ENCODE peak calls at places on chromosomes 11 and 22, in five cellular contexts. One of them, this sample, is unnamed.

GRCh38 chr22:23085785-23086184 is 15.5 kb downstream of the GNAZ start:
- DNase-seq in putamen: no peak
- DNase-seq in kidney tubule cell: no peak
- DNase-seq in dorsolateral prefrontal cortex: no peak
- DNase-seq in stomach: no peak
- DNase-seq in this sample: no peak

GRCh38 chr11:63609536-63609935 is 4.7 kb downstream of the PLAAT3 start:
- DNase-seq in putamen: peak
- DNase-seq in kidney tubule cell: peak
- DNase-seq in dorsolateral prefrontal cortex: peak
- DNase-seq in stomach: peak
- DNase-seq in this sample: peak

GRCh38 chr11:110349109-110349996 is 52.9 kb upstream of the RDX start:
- DNase-seq in putamen: no peak
- DNase-seq in kidney tubule cell: peak
- DNase-seq in dorsolateral prefrontal cortex: no peak
- DNase-seq in stomach: no peak
- DNase-seq in this sample: no peak

GRCh38 chr11:13720940-13721339 is 52.5 kb downstream of the FAR1 start:
- DNase-seq in putamen: no peak
- DNase-seq in kidney tubule cell: peak
- DNase-seq in dorsolateral prefrontal cortex: no peak
- DNase-seq in stomach: no peak
- DNase-seq in this sample: no peak

GRCh38 chr11:10350341-10350740 is 45.5 kb downstream of the ADM start:
- DNase-seq in putamen: no peak
- DNase-seq in kidney tubule cell: peak
- DNase-seq in dorsolateral prefrontal cortex: no peak
- DNase-seq in stomach: no peak
- DNase-seq in this sample: no peak

GRCh38 chr11:77085652-77086051 is 17.0 kb upstream of the OMP start:
- DNase-seq in putamen: no peak
- DNase-seq in kidney tubule cell: no peak
- DNase-seq in dorsolateral prefrontal cortex: peak
- DNase-seq in stomach: peak
- DNase-seq in this sample: no peak

GRCh38 chr11:62438641-62439040 is 19.8 kb downstream of the SCGB1A1 start:
- DNase-seq in putamen: no peak
- DNase-seq in kidney tubule cell: no peak
- DNase-seq in dorsolateral prefrontal cortex: no peak
- DNase-seq in stomach: no peak
- DNase-seq in this sample: no peak

GRCh38 chr11:133790995-133791394 is 54.3 kb downstream of the SPATA19 start:
- DNase-seq in putamen: no peak
- DNase-seq in kidney tubule cell: no peak
- DNase-seq in dorsolateral prefrontal cortex: no peak
- DNase-seq in stomach: no peak
- DNase-seq in this sample: no peak

GRCh38 chr11:10550988-10551657 is 10.1 kb upstream of the RNF141 start:
- DNase-seq in putamen: no peak
- DNase-seq in kidney tubule cell: no peak
- DNase-seq in dorsolateral prefrontal cortex: no peak
- DNase-seq in stomach: no peak
- DNase-seq in this sample: no peak

GRCh38 chr22:40147388-40148176 is 30.1 kb upstream of the TNRC6B start:
- DNase-seq in putamen: no peak
- DNase-seq in kidney tubule cell: no peak
- DNase-seq in dorsolateral prefrontal cortex: no peak
- DNase-seq in stomach: no peak
- DNase-seq in this sample: no peak

GRCh38 chr11:68432874-68433273 is 27.7 kb upstream of the PPP6R3 start:
- DNase-seq in putamen: no peak
- DNase-seq in kidney tubule cell: no peak
- DNase-seq in dorsolateral prefrontal cortex: no peak
- DNase-seq in stomach: no peak
- DNase-seq in this sample: no peak

GRCh38 chr11:99148352-99148751 is 127.6 kb downstream of the CNTN5 start:
- DNase-seq in putamen: no peak
- DNase-seq in kidney tubule cell: no peak
- DNase-seq in dorsolateral prefrontal cortex: no peak
- DNase-seq in stomach: no peak
- DNase-seq in this sample: no peak

GRCh38 chr11:134119094-134119493 is 50.2 kb downstream of the JAM3 start:
- DNase-seq in putamen: no peak
- DNase-seq in kidney tubule cell: no peak
- DNase-seq in dorsolateral prefrontal cortex: no peak
- DNase-seq in stomach: no peak
- DNase-seq in this sample: no peak

GRCh38 chr11:122696662-122697061 is 41.1 kb downstream of the UBASH3B start:
- DNase-seq in putamen: no peak
- DNase-seq in kidney tubule cell: no peak
- DNase-seq in dorsolateral prefrontal cortex: no peak
- DNase-seq in stomach: no peak
- DNase-seq in this sample: no peak